ENCODE peak calls at places on chromosomes 2 and 18, in seven cellular contexts. K is PC-3, E is posterior cingulate gyrus, L is HFFc6, S is left cardiac atrium, C is midbrain, G is activated T-cell treated with anti-CD3 and anti-CD28 coated beads for 1 hour. Y is an unnamed sample.

GRCh38 chr2:60533114-60534033 is 20.1 kb downstream of the BCL11A start:
- DNase-seq in K (peak; percentile 89), E (no peak), L (peak; percentile 62), S (no peak), C (no peak), G (no peak), Y (no peak)

GRCh38 chr2:179422037-179422643 is 157.5 kb upstream of the SESTD1 start:
- DNase-seq in K (peak; percentile 84), E (peak; percentile 70), L (peak; percentile 62), S (peak; percentile 79), C (peak; percentile 61), G (peak; percentile 18), Y (no peak)

GRCh38 chr2:38462121-38462634 is 85.1 kb upstream of the ATL2 start:
- DNase-seq in K (peak; percentile 98), E (peak; percentile 22), L (peak; percentile 80), S (peak; percentile 35), C (no peak), G (no peak), Y (no peak)

GRCh38 chr18:3624818-3625716 is 175.1 kb downstream of the TGIF1 start:
- DNase-seq in K (peak; percentile 95), E (no peak), L (peak; percentile 90), S (no peak), C (no peak), G (peak; percentile 24), Y (no peak)

GRCh38 chr2:231642631-231643493 is 50.2 kb downstream of the TEX44 start:
- DNase-seq in K (peak; percentile 98), E (peak; percentile 36), L (peak; percentile 98), S (peak; percentile 92), C (no peak), G (peak; percentile 33), Y (peak; percentile 15)

GRCh38 chr2:150688016-150688415 is 200.5 kb upstream of the RND3 start:
- DNase-seq in K (no peak), E (no peak), L (no peak), S (no peak), C (no peak), G (no peak), Y (no peak)

GRCh38 chr2:235170536-235171510 is 219.0 kb downstream of the SH3BP4 start:
- DNase-seq in K (peak; percentile 87), E (no peak), L (peak; percentile 93), S (peak; percentile 31), C (no peak), G (no peak), Y (no peak)

GRCh38 chr18:44568986-44569385 is 111.7 kb upstream of the SETBP1 start:
- DNase-seq in K (no peak), E (no peak), L (peak; percentile 56), S (no peak), C (no peak), G (no peak), Y (no peak)

GRCh38 chr2:84309281-84309680 is 149.8 kb downstream of the SUCLG1 start:
- DNase-seq in K (no peak), E (no peak), L (no peak), S (no peak), C (no peak), G (no peak), Y (no peak)

GRCh38 chr2:112941753-112942653 is 31.0 kb downstream of the IL37 start:
- DNase-seq in K (peak; percentile 87), E (peak; percentile 77), L (peak; percentile 67), S (peak; percentile 63), C (peak; percentile 79), G (peak; percentile 22), Y (peak; percentile 7)

GRCh38 chr18:35513181-35513932 is 15.6 kb upstream of the INO80C start:
- DNase-seq in K (peak; percentile 17), E (no peak), L (peak; percentile 29), S (peak; percentile 61), C (no peak), G (no peak), Y (no peak)

GRCh38 chr2:32485399-32485798 is 128.6 kb downstream of the BIRC6 start:
- DNase-seq in K (peak; percentile 9), E (no peak), L (peak; percentile 4), S (no peak), C (no peak), G (no peak), Y (no peak)

GRCh38 chr2:63537306-63537705 is 51.0 kb downstream of the WDPCP start:
- DNase-seq in K (peak; percentile 21), E (no peak), L (peak; percentile 57), S (no peak), C (no peak), G (no peak), Y (no peak)

GRCh38 chr18:10067670-10068659 is 154.1 kb downstream of the VAPA start:
- DNase-seq in K (no peak), E (no peak), L (no peak), S (no peak), C (no peak), G (no peak), Y (no peak)

GRCh38 chr2:235343156-235343774 is 150.6 kb upstream of the AGAP1 start:
- DNase-seq in K (no peak), E (no peak), L (no peak), S (no peak), C (no peak), G (no peak), Y (no peak)

GRCh38 chr2:186648130-186648529 is 45.7 kb upstream of the FAM171B start:
- DNase-seq in K (peak; percentile 32), E (no peak), L (no peak), S (no peak), C (no peak), G (no peak), Y (no peak)

GRCh38 chr18:50748243-50749229 is 71.3 kb downstream of the MRO start:
- DNase-seq in K (no peak), E (no peak), L (no peak), S (no peak), C (no peak), G (no peak), Y (no peak)

GRCh38 chr2:145006957-145007672 is 487.2 kb upstream of the ZEB2 start:
- DNase-seq in K (peak; percentile 97), E (no peak), L (peak; percentile 97), S (peak; percentile 75), C (no peak), G (no peak), Y (no peak)

GRCh38 chr18:48539406-48540328 is 836 bp downstream of the CTIF start:
- DNase-seq in K (peak; percentile 19), E (peak; percentile 38), L (peak; percentile 43), S (peak; percentile 54), C (peak; percentile 55), G (peak; percentile 7), Y (no peak)

GRCh38 chr2:17805166-17805565 is 11.1 kb upstream of the MSGN1 start:
- DNase-seq in K (no peak), E (no peak), L (no peak), S (no peak), C (no peak), G (no peak), Y (no peak)

GRCh38 chr2:182668671-182669070 is 47.4 kb upstream of the DNAJC10 start:
- DNase-seq in K (peak; percentile 34), E (no peak), L (no peak), S (no peak), C (no peak), G (no peak), Y (no peak)

GRCh38 chr2:67997528-67998267 is 65.1 kb downstream of the C1D start:
- DNase-seq in K (peak; percentile 94), E (no peak), L (peak; percentile 87), S (no peak), C (peak; percentile 1), G (no peak), Y (no peak)

GRCh38 chr2:235149240-235149641 is 197.4 kb downstream of the SH3BP4 start:
- DNase-seq in K (no peak), E (no peak), L (no peak), S (no peak), C (peak; percentile 84), G (no peak), Y (no peak)

GRCh38 chr2:183242937-183243336 is 118.7 kb downstream of the NUP35 start:
- DNase-seq in K (peak; percentile 43), E (no peak), L (no peak), S (no peak), C (peak; percentile 31), G (no peak), Y (no peak)

GRCh38 chr18:24231773-24232735 is 93.2 kb downstream of the CABYR start:
- DNase-seq in K (peak; percentile 86), E (no peak), L (no peak), S (no peak), C (no peak), G (no peak), Y (no peak)

GRCh38 chr2:45435316-45435715 is 175.8 kb downstream of the SRBD1 start:
- DNase-seq in K (no peak), E (no peak), L (peak; percentile 75), S (no peak), C (no peak), G (no peak), Y (no peak)

GRCh38 chr18:9863282-9863681 is 22.5 kb upstream of the TXNDC2 start:
- DNase-seq in K (no peak), E (no peak), L (no peak), S (no peak), C (no peak), G (no peak), Y (no peak)

GRCh38 chr2:102258025-102258385 is 53.4 kb upstream of the IL1RL1 start:
- DNase-seq in K (no peak), E (no peak), L (no peak), S (no peak), C (no peak), G (no peak), Y (no peak)

GRCh38 chr2:134021830-134022524 is 231.9 kb upstream of the MGAT5 start:
- DNase-seq in K (no peak), E (no peak), L (no peak), S (no peak), C (no peak), G (no peak), Y (no peak)

GRCh38 chr2:127705281-127706065 is 4.2 kb downstream of the SFT2D3 start:
- DNase-seq in K (no peak), E (no peak), L (no peak), S (no peak), C (no peak), G (no peak), Y (no peak)

GRCh38 chr2:138030459-138030858 is 66.2 kb downstream of the HNMT start:
- DNase-seq in K (peak; percentile 48), E (no peak), L (peak; percentile 7), S (no peak), C (no peak), G (no peak), Y (no peak)

GRCh38 chr2:213279961-213280360 is 4.3 kb upstream of the SPAG16 start:
- DNase-seq in K (no peak), E (no peak), L (no peak), S (peak; percentile 26), C (no peak), G (no peak), Y (no peak)

GRCh38 chr2:3151153-3151918 is 226.3 kb downstream of the EIPR1 start:
- DNase-seq in K (no peak), E (no peak), L (no peak), S (no peak), C (no peak), G (no peak), Y (no peak)

GRCh38 chr2:46913471-46914381 is 1.9 kb downstream of the MCFD2 start:
- DNase-seq in K (peak; percentile 89), E (no peak), L (peak; percentile 75), S (peak; percentile 59), C (no peak), G (no peak), Y (no peak)

GRCh38 chr2:199806179-199806578 is 44.8 kb downstream of the FTCDNL1 start:
- DNase-seq in K (no peak), E (no peak), L (no peak), S (no peak), C (no peak), G (no peak), Y (no peak)

GRCh38 chr18:55579888-55580287 is 8.1 kb downstream of the TCF4 start:
- DNase-seq in K (no peak), E (no peak), L (no peak), S (no peak), C (no peak), G (no peak), Y (no peak)

GRCh38 chr2:53739057-53739456 is 28.5 kb upstream of the CHAC2 start:
- DNase-seq in K (no peak), E (no peak), L (no peak), S (no peak), C (no peak), G (no peak), Y (no peak)

GRCh38 chr2:122707224-122707824 is 951.9 kb downstream of the TSN start:
- DNase-seq in K (no peak), E (no peak), L (no peak), S (no peak), C (no peak), G (no peak), Y (no peak)

Y was measured in effector CD8-positive, alpha-beta T cell.